ENCODE peak calls at places on chromosomes 6 and 20, in four cellular contexts. O is heart left ventricle, K is heart right ventricle, G is epithelial cell of esophagus. D is an unnamed sample.

GRCh38 chr20:11852801-11853200 is 64.9 kb upstream of the BTBD3 start:
- DNase-seq in O (no peak), K (no peak), G (peak), D (peak)

GRCh38 chr6:145704153-145704781 is 31.1 kb downstream of the EPM2A start:
- DNase-seq in O (no peak), K (no peak), G (peak), D (peak)

GRCh38 chr6:163897669-163898068 is 483.2 kb downstream of the QKI start:
- DNase-seq in O (no peak), K (no peak), G (no peak), D (no peak)

GRCh38 chr6:26336355-26337198 is 28.4 kb upstream of the BTN3A2 start:
- DNase-seq in O (no peak), K (no peak), G (peak), D (peak)

GRCh38 chr6:98832282-98833100 is 1.9 kb upstream of the POU3F2 start:
- DNase-seq in O (no peak), K (no peak), G (peak), D (peak)

GRCh38 chr6:16511048-16511660 is 250.1 kb downstream of the ATXN1 start:
- DNase-seq in O (no peak), K (no peak), G (peak), D (peak)

GRCh38 chr6:158909938-158910337 is 90.1 kb downstream of the RSPH3 start:
- DNase-seq in O (no peak), K (no peak), G (peak), D (peak)

GRCh38 chr20:43776691-43777090 is 49.9 kb upstream of the GTSF1L start:
- DNase-seq in O (no peak), K (no peak), G (no peak), D (peak)

GRCh38 chr6:11309947-11310665 is 77.6 kb upstream of the NEDD9 start:
- DNase-seq in O (no peak), K (no peak), G (no peak), D (no peak)

DNA sequence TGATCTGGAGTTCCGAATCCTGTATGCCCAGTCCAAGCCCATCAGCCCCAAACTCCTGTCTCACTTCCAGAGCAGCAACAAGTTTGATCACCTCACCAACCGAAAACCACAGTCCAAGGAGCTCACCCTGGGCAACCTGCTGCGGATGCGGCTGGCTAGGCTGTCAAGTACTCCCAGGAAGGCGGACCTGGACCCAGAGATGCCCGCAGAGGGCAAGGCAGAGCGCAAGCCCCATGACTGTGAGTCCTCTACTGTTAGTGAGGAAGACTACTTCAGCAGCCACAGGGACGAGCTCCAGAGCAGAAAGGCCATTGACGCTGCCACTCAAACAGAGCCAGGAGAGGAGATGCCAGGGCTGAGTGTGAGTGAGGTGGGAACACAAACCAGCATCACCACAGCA is 10.5 kb upstream of the DHX35 start:
- DNase-seq in O (no peak), K (no peak), G (no peak), D (no peak)
- H3K4me3 ChIP-seq in O (no peak), K (no peak), G (no peak), D (no peak)

GRCh38 chr20:20364016-20364746 is 3.7 kb upstream of the INSM1 start:
- DNase-seq in O (no peak), K (no peak), G (no peak), D (no peak)
- H3K4me3 ChIP-seq in O (no peak), K (no peak), G (no peak), D (no peak)

DNA sequence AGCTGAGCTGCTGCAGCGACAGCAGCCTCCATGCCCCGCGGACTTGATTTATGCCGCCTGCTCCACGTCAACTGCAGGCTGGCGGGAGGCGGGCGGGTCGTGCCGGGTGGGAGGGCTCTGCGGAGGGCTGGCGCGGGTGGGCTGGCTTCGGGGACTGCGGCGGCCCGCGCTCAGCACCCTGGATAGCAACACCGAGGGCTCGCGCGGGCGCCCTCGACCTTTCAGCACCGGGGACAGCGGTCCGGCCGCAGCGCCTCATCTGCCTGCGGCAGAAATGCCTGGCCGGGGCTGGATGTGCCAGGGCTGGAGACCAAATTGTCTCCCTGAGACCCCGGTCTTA is 792 bp downstream of the SNAP25 start:
- DNase-seq in O (peak), K (peak), G (peak), D (no peak)
- H3K4me3 ChIP-seq in O (peak), K (no peak), G (no peak), D (no peak)

GRCh38 chr6:43274127-43274915 is 23.7 kb upstream of the SLC22A7 start:
- DNase-seq in O (no peak), K (no peak), G (no peak), D (no peak)

GRCh38 chr6:43273707-43274106 is 24.4 kb upstream of the SLC22A7 start:
- DNase-seq in O (no peak), K (no peak), G (no peak), D (no peak)

GRCh38 chr6:43275782-43276179 is 22.3 kb upstream of the SLC22A7 start:
- DNase-seq in O (no peak), K (no peak), G (no peak), D (no peak)

GRCh38 chr6:43276180-43277082 is 21.6 kb upstream of the SLC22A7 start:
- DNase-seq in O (no peak), K (no peak), G (no peak), D (no peak)

GRCh38 chr6:43274916-43275597 is 23.0 kb upstream of the SLC22A7 start:
- DNase-seq in O (no peak), K (no peak), G (no peak), D (no peak)
- H3K4me3 ChIP-seq in O (peak), K (peak), G (no peak), D (no peak)

GRCh38 chr20:62618622-62619529 is 23.4 kb upstream of the SLCO4A1 start:
- DNase-seq in O (no peak), K (no peak), G (no peak), D (no peak)
- H3K4me3 ChIP-seq in O (no peak), K (no peak), G (no peak), D (no peak)

GRCh38 chr6:37050854-37051137 is 45.3 kb downstream of the FGD2 start:
- DNase-seq in O (no peak), K (no peak), G (no peak), D (no peak)

GRCh38 chr6:37047933-37048850 is 42.7 kb downstream of the FGD2 start:
- DNase-seq in O (no peak), K (no peak), G (no peak), D (no peak)

GRCh38 chr6:37049990-37050853 is 44.8 kb downstream of the FGD2 start:
- DNase-seq in O (peak), K (peak), G (no peak), D (no peak)

GRCh38 chr6:37048851-37049734 is 43.6 kb downstream of the FGD2 start:
- DNase-seq in O (no peak), K (peak), G (peak), D (peak)

GRCh38 chr6:37049735-37049989 is 44.2 kb downstream of the FGD2 start:
- DNase-seq in O (no peak), K (no peak), G (no peak), D (no peak)
- H3K4me3 ChIP-seq in O (no peak), K (no peak), G (no peak), D (no peak)

GRCh38 chr6:81894286-81894685 is 141.8 kb upstream of the TENT5A start:
- DNase-seq in O (no peak), K (no peak), G (no peak), D (no peak)
- H3K4me3 ChIP-seq in O (peak), K (no peak), G (no peak), D (no peak)

DNA sequence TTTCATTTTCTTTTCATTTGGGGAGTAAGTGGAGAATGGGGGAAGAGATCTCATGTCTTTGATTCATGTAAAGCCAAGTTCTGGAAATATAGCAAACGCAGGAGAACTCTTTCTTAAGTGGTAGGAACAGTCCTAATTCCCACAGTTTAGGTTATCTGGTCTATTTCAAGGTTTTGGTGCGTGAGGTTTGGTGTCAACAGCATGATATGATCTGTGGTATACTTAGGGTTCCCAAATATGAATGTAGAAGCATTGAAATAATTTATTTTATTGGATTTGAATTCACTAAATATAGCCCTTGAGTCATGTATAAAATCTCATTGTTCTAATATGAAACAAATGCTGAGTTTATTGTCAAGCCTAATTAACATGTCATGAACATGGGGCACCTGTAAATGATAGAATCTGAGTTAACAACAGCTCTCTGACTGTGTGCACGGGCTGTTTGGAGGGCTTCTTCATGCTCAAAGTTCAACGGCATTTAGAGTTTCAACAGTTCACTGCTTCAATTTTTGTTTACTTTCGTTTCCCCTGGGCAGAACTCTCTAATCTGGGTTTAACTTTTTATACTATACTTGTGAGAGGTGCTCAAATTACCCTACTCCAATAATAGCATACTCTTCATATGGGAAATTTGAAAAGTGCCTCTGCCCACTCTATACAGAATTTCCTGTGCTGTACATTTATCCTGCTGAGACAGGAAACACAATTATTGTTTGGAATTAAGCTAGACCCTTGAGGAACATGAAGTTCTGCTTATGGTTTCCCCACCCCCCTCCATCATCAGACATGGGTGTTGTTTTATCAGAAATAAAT is 236.3 kb upstream of the ZNF217 start:
- DNase-seq in O (no peak), K (no peak), G (peak), D (peak)
- H3K4me3 ChIP-seq in O (peak), K (no peak), G (no peak), D (no peak)